ENCODE peak calls at places on chromosomes 11 and 22, in seven cellular contexts. X is mammary epithelial cell; S is Kasumi-1; E is upper lobe of right lung; D is stimulated activated CD4-positive, alpha-beta T cell treated with anti-CD3 and anti-CD28 coated beads, Interleukin-15, amount 100 ng/mL, for 1 hour; Q is NCI-H1436 treated with DMSO at 0.1 percent for 48 hours; H is GOT3. B is an unnamed sample.

GRCh38 chr22:47370448-47371262 is 608.2 kb downstream of the TBC1D22A start:
- DNase-seq in X (no peak), S (no peak), E (no peak), D (no peak), Q (no peak), H (no peak), B (no peak)

GRCh38 chr11:44339530-44339883 is 29.6 kb upstream of the ALX4 start:
- DNase-seq in X (no peak), S (no peak), E (no peak), D (no peak), Q (no peak), H (no peak), B (no peak)

GRCh38 chr11:57977709-57978108 is 46.0 kb upstream of the OR9Q1 start:
- DNase-seq in X (no peak), S (no peak), E (no peak), D (no peak), Q (no peak), H (no peak), B (no peak)

GRCh38 chr11:32331098-32331497 is 104.2 kb downstream of the WT1 start:
- DNase-seq in X (no peak), S (no peak), E (no peak), D (no peak), Q (no peak), H (no peak), B (no peak)

GRCh38 chr11:119618208-119618909 is 110.6 kb downstream of the NECTIN1 start:
- DNase-seq in X (no peak), S (no peak), E (no peak), D (no peak), Q (no peak), H (no peak), B (no peak)

GRCh38 chr11:1116104-1116503 is 41.4 kb downstream of the MUC2 start:
- DNase-seq in X (no peak), S (no peak), E (peak), D (no peak), Q (no peak), H (no peak), B (no peak)

GRCh38 chr22:50060441-50061140 is 2.5 kb upstream of the TTLL8 start:
- DNase-seq in X (no peak), S (no peak), E (no peak), D (no peak), Q (no peak), H (no peak), B (no peak)

GRCh38 chr22:37187891-37188761 is at the start of gene C1QTNF6:
- DNase-seq in X (peak), S (no peak), E (peak), D (no peak), Q (no peak), H (no peak), B (no peak)